ENCODE peak calls at places on chromosomes 11 and 22, in six cellular contexts. N is H7; S is thoracic aorta; D is activated CD8-positive, alpha-beta memory T cell treated with anti-CD3 and anti-CD28 coated beads for 1 hour; W is activated T-cell treated with anti-CD3 and anti-CD28 coated beads for 24 hours; Y is bronchial epithelial cell. A is an unnamed sample.

GRCh38 chr11:79082280-79082679 is 358.6 kb downstream of the TENM4 start:
- DNase-seq in N (no peak), W (no peak), S (no peak), D (no peak), Y (no peak), A (no peak)

GRCh38 chr22:47621253-47621652 is 858.8 kb downstream of the TBC1D22A start:
- DNase-seq in D (no peak), W (no peak), S (no peak), Y (no peak), N (no peak), A (no peak)

GRCh38 chr22:30940655-30941362 is 27.8 kb downstream of the MORC2 start:
- DNase-seq in D (no peak), N (no peak), W (peak), S (no peak), Y (no peak), A (no peak)

GRCh38 chr11:57474017-57474750 is 13.9 kb downstream of the RTN4RL2 start:
- DNase-seq in Y (no peak), N (peak), S (no peak), W (no peak), D (no peak), A (no peak)

GRCh38 chr11:30936476-30936875 is 350.3 kb upstream of the MPPED2 start:
- DNase-seq in W (no peak), D (no peak), Y (no peak), S (no peak), N (no peak), A (no peak)

GRCh38 chr22:17172172-17172833 is 13.2 kb upstream of the HDHD5 start:
- DNase-seq in W (no peak), S (no peak), Y (no peak), D (no peak), N (peak), A (no peak)

GRCh38 chr22:39746600-39747262 is 146.8 kb downstream of the ENTHD1 start:
- DNase-seq in N (no peak), D (no peak), W (no peak), Y (no peak), S (no peak), A (no peak)

GRCh38 chr11:36996795-36997194 is 398.8 kb upstream of the RAG2 start:
- DNase-seq in S (no peak), D (no peak), N (no peak), W (no peak), Y (no peak), A (no peak)

GRCh38 chr22:45784357-45785277 is 113.0 kb downstream of the ATXN10 start:
- DNase-seq in Y (no peak), D (no peak), W (no peak), N (no peak), S (no peak), A (no peak)

A was measured in SW 1271.